ENCODE peak calls at places on chromosomes 5 and 9, in nine cellular contexts. I is CD8-positive, alpha-beta T cell; W is HepG2; P is fibroblast of lung; K is fibroblast of pulmonary artery; C is upper lobe of right lung; V is neural crest cell; F is omental fat pad; M is activated CD8-positive, alpha-beta T cell treated with anti-CD3 and anti-CD28 coated beads for 36 hours. L is an unnamed sample.

GRCh38 chr5:153660919-153661318 is 170.4 kb downstream of the GRIA1 start:
- DNase-seq in K (no peak), W (no peak), I (no peak), V (no peak), C (no peak), F (no peak), M (no peak), P (no peak), L (no peak)

GRCh38 chr9:108844856-108845255 is 10.9 kb downstream of the ACTL7B start:
- DNase-seq in K (no peak), V (no peak), C (no peak), I (no peak), W (no peak), P (no peak), M (no peak), F (no peak), L (no peak)

GRCh38 chr5:38994329-38994927 is 79.8 kb downstream of the RICTOR start:
- DNase-seq in K (peak), V (no peak), C (no peak), F (no peak), P (peak), M (peak), W (peak), I (peak), L (peak)

GRCh38 chr9:27572036-27572435 is 1.2 kb downstream of the C9orf72 start:
- DNase-seq in F (no peak), K (no peak), P (no peak), C (no peak), M (no peak), W (no peak), I (no peak), V (no peak), L (no peak)

GRCh38 chr9:16671591-16672137 is 198.8 kb downstream of the BNC2 start:
- DNase-seq in P (peak), V (no peak), W (no peak), M (no peak), K (peak), C (no peak), F (no peak), I (no peak), L (peak)

GRCh38 chr5:103808464-103809106 is 246.0 kb upstream of the NUDT12 start:
- DNase-seq in K (peak), I (no peak), V (peak), W (peak), P (peak), F (no peak), M (peak), C (no peak), L (peak)

GRCh38 chr9:131046581-131047202 is 37.7 kb downstream of the LAMC3 start:
- DNase-seq in F (peak), V (peak), M (peak), P (peak), W (peak), I (peak), C (peak), K (peak), L (peak)

GRCh38 chr9:113875917-113876805 is at the start of gene ZNF618:
- DNase-seq in P (peak), W (no peak), V (peak), I (no peak), M (peak), C (peak), K (no peak), F (no peak), L (peak)

GRCh38 chr9:98707158-98708102 is 1.3 kb downstream of the GABBR2 start:
- DNase-seq in K (peak), P (peak), V (peak), F (no peak), M (peak), I (no peak), W (peak), C (peak), L (peak)

GRCh38 chr5:35082530-35082929 is 34.8 kb upstream of the AGXT2 start:
- DNase-seq in K (no peak), C (no peak), I (no peak), M (no peak), V (no peak), P (no peak), F (no peak), W (no peak), L (no peak)

GRCh38 chr9:137156567-137157375 is 13.1 kb downstream of the LRRC26 start:
- DNase-seq in F (no peak), C (no peak), M (peak), P (peak), V (no peak), K (peak), I (peak), W (no peak), L (peak)

GRCh38 chr5:155616779-155617392 is 603.3 kb downstream of the KIF4B start:
- DNase-seq in K (no peak), P (no peak), W (peak), C (peak), I (peak), F (no peak), M (peak), V (peak), L (peak)

GRCh38 chr9:89746385-89747116 is 141.7 kb downstream of the GADD45G start:
- DNase-seq in V (no peak), K (peak), M (no peak), C (no peak), W (no peak), I (no peak), P (peak), F (no peak), L (peak)

GRCh38 chr9:18504707-18505106 is 30.8 kb downstream of the ADAMTSL1 start:
- DNase-seq in M (no peak), K (no peak), C (no peak), I (no peak), W (no peak), F (no peak), P (no peak), V (no peak), L (no peak)

GRCh38 chr9:97958812-97959511 is 21.0 kb upstream of the HEMGN start:
- DNase-seq in I (no peak), V (no peak), K (peak), P (peak), C (no peak), F (no peak), W (no peak), M (peak), L (peak)

GRCh38 chr9:124149992-124150391 is 107.8 kb upstream of the NEK6 start:
- DNase-seq in V (no peak), F (no peak), M (no peak), K (no peak), I (no peak), W (no peak), C (no peak), P (no peak), L (no peak)

GRCh38 chr5:29054282-29054681 is 2015.9 kb upstream of the CDH9 start:
- DNase-seq in V (no peak), W (no peak), F (no peak), M (no peak), P (no peak), I (no peak), K (no peak), C (no peak), L (no peak)

GRCh38 chr5:40623480-40624420 is 56.0 kb upstream of the PTGER4 start:
- DNase-seq in M (peak), C (no peak), W (no peak), K (no peak), I (peak), V (no peak), F (no peak), P (no peak), L (no peak)

GRCh38 chr9:91841591-91841990 is 108.4 kb downstream of the ROR2 start:
- DNase-seq in P (no peak), M (no peak), I (no peak), C (no peak), W (no peak), F (no peak), V (no peak), K (no peak), L (no peak)

GRCh38 chr9:136361047-136361756 is 2.3 kb downstream of the DNLZ start:
- DNase-seq in V (no peak), P (peak), W (no peak), F (no peak), I (no peak), C (no peak), M (no peak), K (no peak), L (no peak)

GRCh38 chr5:3341446-3342240 is 254.0 kb upstream of the IRX1 start:
- DNase-seq in I (no peak), K (no peak), P (no peak), V (no peak), M (no peak), W (no peak), F (no peak), C (no peak), L (no peak)

GRCh38 chr5:35417040-35417439 is 186.8 kb upstream of the PRLR start:
- DNase-seq in W (no peak), C (no peak), V (no peak), F (no peak), P (no peak), M (no peak), K (no peak), I (no peak), L (no peak)

GRCh38 chr9:77011973-77012817 is 7.3 kb upstream of the FOXB2 start:
- DNase-seq in M (peak), I (peak), W (peak), V (peak), K (peak), F (peak), C (peak), P (peak), L (peak)

GRCh38 chr5:74374656-74375055 is 265.9 kb downstream of the ENC1 start:
- DNase-seq in F (no peak), C (no peak), P (no peak), M (no peak), I (no peak), K (no peak), V (no peak), W (no peak), L (no peak)

GRCh38 chr5:106964102-106964501 is 706.6 kb downstream of the EFNA5 start:
- DNase-seq in K (peak), F (no peak), V (no peak), C (no peak), I (no peak), M (no peak), W (no peak), P (peak), L (peak)

GRCh38 chr5:180785794-180786221 is 16.8 kb downstream of the MGAT1 start:
- DNase-seq in V (no peak), M (no peak), K (peak), W (no peak), F (no peak), I (no peak), P (peak), C (peak), L (peak)

GRCh38 chr9:137138701-137139467 is at the start of gene GRIN1:
- DNase-seq in M (no peak), P (no peak), F (no peak), V (no peak), K (peak), W (no peak), I (peak), C (peak), L (peak)

GRCh38 chr5:2865856-2866546 is 114.5 kb upstream of the IRX2 start:
- DNase-seq in K (no peak), P (no peak), V (no peak), I (no peak), C (peak), W (no peak), F (no peak), M (no peak), L (no peak)

GRCh38 chr9:124163988-124164350 is 93.8 kb upstream of the NEK6 start:
- DNase-seq in V (no peak), I (no peak), M (no peak), W (no peak), P (no peak), F (no peak), C (no peak), K (no peak), L (no peak)

GRCh38 chr5:107576736-107577440 is 93.8 kb downstream of the EFNA5 start:
- DNase-seq in M (no peak), W (no peak), V (no peak), I (no peak), K (peak), P (no peak), F (no peak), C (no peak), L (no peak)

GRCh38 chr9:31334837-31335528 is 1049.5 kb upstream of the ACO1 start:
- DNase-seq in P (no peak), M (no peak), I (no peak), W (no peak), V (no peak), F (no peak), K (no peak), C (no peak), L (no peak)

DNA sequence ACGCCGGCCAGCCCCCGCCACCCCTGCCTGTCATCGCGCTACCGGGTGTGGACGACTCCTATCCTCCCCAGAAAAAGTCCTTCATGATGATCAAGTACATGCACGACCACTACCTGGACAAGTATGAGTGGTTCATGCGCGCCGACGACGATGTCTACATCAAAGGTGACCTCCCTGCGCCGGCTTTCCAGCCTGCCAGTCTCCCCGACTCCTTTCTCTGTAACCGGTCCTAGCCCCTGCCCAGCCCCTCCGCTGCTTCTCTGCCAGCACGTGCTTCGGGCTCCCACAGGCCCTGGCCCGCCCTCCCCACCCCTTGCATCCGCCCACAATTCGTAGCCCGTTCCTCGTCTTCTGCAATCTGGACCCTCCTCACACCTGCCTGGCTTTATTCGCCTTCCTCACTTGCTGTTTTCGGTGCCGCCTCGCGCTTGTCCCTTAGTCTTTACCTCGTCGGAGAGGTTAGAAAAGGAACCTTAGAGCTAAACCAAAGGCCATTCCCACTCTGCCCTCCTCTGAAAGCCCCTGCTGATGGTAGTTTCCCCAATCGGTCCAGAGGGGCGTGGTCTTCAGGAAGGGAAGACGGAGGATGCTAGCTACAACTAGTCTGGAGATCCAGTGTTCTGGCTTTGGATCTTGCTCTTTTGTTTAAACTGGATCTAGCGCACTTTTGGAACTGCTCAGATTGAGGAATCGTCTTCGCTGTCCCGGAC is 1.4 kb downstream of the CHSY3 start:
- DNase-seq in V (peak), F (no peak), C (no peak), P (peak), W (no peak), K (peak), I (no peak), M (peak), L (peak)
- TF ChIP-seq CTCF in V (no peak), F (no peak), C (no peak), P (no peak), W (no peak), K (no peak), I (no peak), M (no peak), L (no peak)

GRCh38 chr9:12426198-12426864 is 266.9 kb upstream of the TYRP1 start:
- DNase-seq in W (no peak), I (no peak), V (no peak), F (no peak), C (no peak), P (peak), M (no peak), K (peak), L (peak)
- TF ChIP-seq CTCF in W (no peak), I (no peak), V (peak), F (no peak), C (no peak), P (no peak), M (no peak), K (peak), L (no peak)

DNA sequence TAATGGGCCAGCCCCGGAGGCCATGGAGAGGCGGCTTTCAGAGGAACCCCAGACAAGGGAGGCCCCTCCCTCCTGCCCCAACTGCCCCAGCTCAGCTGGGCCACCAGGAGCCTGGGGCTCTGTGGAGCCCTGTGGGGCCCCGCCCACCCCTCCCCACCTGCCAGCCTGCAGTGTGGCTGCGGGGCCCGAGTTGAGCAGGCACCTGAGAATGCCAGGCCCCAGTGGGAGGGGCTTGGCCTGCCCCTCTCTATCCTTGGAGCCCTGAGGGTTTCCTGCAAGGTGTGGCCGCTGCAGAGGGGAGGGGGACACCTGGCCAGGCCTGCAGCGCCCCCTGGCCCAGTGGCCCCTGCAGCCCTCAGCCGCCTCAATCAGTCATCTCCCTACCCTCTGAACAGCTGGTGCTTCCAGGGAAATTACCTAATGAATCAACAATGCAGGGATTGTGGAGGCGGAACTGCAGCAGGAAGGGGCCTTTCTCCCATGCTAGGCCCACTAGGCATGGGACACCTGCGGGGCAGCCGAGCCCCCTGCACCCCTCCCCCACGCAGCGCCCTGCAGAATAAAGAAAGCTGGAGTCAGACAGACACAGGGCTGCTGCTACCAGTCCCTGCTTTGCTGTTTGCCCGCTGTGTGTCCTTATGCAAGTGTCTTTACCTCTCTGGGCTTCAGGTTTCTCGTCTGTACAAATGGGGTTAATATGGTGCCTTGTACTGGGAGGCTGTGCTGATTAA is 48.0 kb downstream of the LMX1B start:
- DNase-seq in P (no peak), C (no peak), I (no peak), F (no peak), W (peak), M (no peak), K (peak), V (no peak), L (peak)
- TF ChIP-seq CTCF in P (no peak), C (no peak), I (no peak), F (no peak), W (peak), M (no peak), K (no peak), V (no peak), L (no peak)

GRCh38 chr5:172661536-172661935 is 20.5 kb downstream of the NEURL1B start:
- DNase-seq in I (no peak), M (no peak), K (no peak), V (no peak), W (no peak), F (no peak), P (no peak), C (peak), L (no peak)

GRCh38 chr5:172659570-172659908 is 18.5 kb downstream of the NEURL1B start:
- DNase-seq in C (no peak), F (no peak), M (no peak), P (no peak), I (no peak), K (no peak), W (no peak), V (no peak), L (no peak)

GRCh38 chr5:172660974-172661373 is 19.9 kb downstream of the NEURL1B start:
- DNase-seq in I (no peak), P (no peak), C (no peak), K (no peak), M (no peak), V (no peak), F (no peak), W (no peak), L (no peak)

GRCh38 chr5:172658869-172659513 is 17.9 kb downstream of the NEURL1B start:
- DNase-seq in M (no peak), F (no peak), P (no peak), C (peak), I (no peak), W (no peak), K (no peak), V (no peak), L (peak)

DNA sequence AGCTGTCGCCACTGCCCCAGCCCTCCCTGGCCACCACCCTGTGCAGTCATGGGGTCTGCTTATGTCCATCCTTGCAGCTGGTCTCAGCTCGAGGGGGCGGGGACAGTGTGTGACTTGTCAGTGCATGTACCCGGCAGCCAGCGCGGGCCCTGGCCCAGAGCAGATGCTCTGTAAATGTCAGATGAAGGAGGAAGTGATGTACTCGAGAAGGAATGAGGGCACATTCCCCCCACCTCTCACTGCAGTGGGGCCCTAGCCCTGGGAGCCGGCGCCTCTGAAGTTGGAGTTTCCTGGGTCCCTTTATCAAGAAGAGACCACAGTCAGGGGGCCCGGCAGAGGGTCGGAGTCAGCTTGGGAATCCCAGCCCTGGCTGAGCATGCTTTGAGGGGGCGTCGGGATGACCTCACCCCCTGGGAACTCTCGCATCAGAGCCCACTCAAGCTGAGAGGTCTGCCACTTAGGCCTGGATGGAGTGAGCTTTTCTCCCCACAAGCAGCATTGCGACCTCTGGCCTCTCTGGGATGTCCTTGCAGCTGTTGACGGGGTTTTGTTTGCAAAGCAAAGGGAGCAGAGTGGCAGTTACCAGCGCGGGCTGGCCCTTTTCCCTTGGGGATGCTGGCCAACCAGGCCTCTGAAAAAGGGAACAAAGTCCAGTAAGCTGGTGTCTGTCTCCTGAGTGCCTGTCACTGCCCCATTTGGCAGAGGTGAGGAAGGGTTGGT is 19.0 kb downstream of the NEURL1B start:
- DNase-seq in K (peak), W (peak), C (peak), F (no peak), V (peak), I (no peak), P (peak), M (no peak), L (peak)
- TF ChIP-seq CTCF in K (no peak), W (peak), C (no peak), F (no peak), V (no peak), I (no peak), P (no peak), M (no peak), L (no peak)

GRCh38 chr5:125411163-125412050 is 665.0 kb upstream of the ZNF608 start:
- DNase-seq in K (peak), M (no peak), F (no peak), I (no peak), P (peak), V (no peak), W (no peak), C (no peak), L (peak)

GRCh38 chr5:125410501-125411162 is 664.2 kb upstream of the ZNF608 start:
- DNase-seq in M (no peak), I (no peak), V (no peak), P (peak), K (peak), C (no peak), W (no peak), F (no peak), L (peak)

GRCh38 chr5:125413861-125414260 is 667.4 kb upstream of the ZNF608 start:
- DNase-seq in P (no peak), M (no peak), C (no peak), K (no peak), W (no peak), F (no peak), V (no peak), I (no peak), L (no peak)

GRCh38 chr5:125412051-125412560 is 665.7 kb upstream of the ZNF608 start:
- DNase-seq in C (no peak), I (no peak), P (peak), W (no peak), K (peak), M (no peak), F (no peak), V (no peak), L (peak)

GRCh38 chr5:125412561-125413535 is 666.4 kb upstream of the ZNF608 start:
- DNase-seq in K (peak), V (peak), M (peak), C (peak), P (peak), F (no peak), I (no peak), W (peak), L (peak)
- TF ChIP-seq CTCF in K (peak), V (peak), M (no peak), C (peak), P (peak), F (no peak), I (no peak), W (peak), L (peak)